ENCODE peak calls at places on chromosomes 1 and 21, in four cellular contexts. A, E, R and S are unnamed samples.

GRCh38 chr1:9212735-9213134 is 21.8 kb upstream of the H6PD start:
- DNase-seq in E (no peak), R (no peak), A (no peak), S (no peak)

GRCh38 chr1:200888349-200888838 is 6.3 kb upstream of the INAVA start:
- DNase-seq in R (no peak), A (no peak), E (no peak), S (no peak)

GRCh38 chr1:19974822-19975416 is 4.5 kb downstream of the PLA2G2A start:
- DNase-seq in A (peak; percentile 65), R (peak; percentile 42), E (peak; percentile 73), S (peak; percentile 80)

GRCh38 chr1:20105856-20106255 is 13.5 kb downstream of the PLA2G2D start:
- DNase-seq in E (no peak), A (no peak), R (no peak), S (no peak)

GRCh38 chr21:31570824-31571425 is 88.6 kb upstream of the SOD1 start:
- DNase-seq in E (no peak), R (no peak), A (no peak), S (no peak)

GRCh38 chr1:32195972-32196823 is 4.2 kb upstream of the CCDC28B start:
- DNase-seq in R (no peak), A (no peak), E (peak; percentile 53), S (no peak)

GRCh38 chr1:85463666-85464496 is 1.1 kb downstream of the DDAH1 start:
- DNase-seq in A (no peak), E (peak; percentile 35), R (no peak), S (peak; percentile 52)

GRCh38 chr1:7839526-7839925 is 13.3 kb downstream of the UTS2 start:
- DNase-seq in R (no peak), A (no peak), E (no peak), S (no peak)

GRCh38 chr1:173195596-173196088 is 11.5 kb downstream of the TNFSF4 start:
- DNase-seq in A (no peak), R (no peak), E (no peak), S (no peak)

GRCh38 chr1:193229136-193229535 is 42.7 kb upstream of the B3GALT2 start:
- DNase-seq in R (peak; percentile 24), A (no peak), E (peak; percentile 60), S (no peak)

GRCh38 chr1:202134645-202135172 is 9.8 kb downstream of the ARL8A start:
- DNase-seq in E (no peak), R (no peak), A (no peak), S (no peak)

GRCh38 chr1:31509124-31510072 is 66.9 kb upstream of the TINAGL1 start:
- DNase-seq in A (no peak), E (no peak), R (no peak), S (no peak)

GRCh38 chr1:176206006-176206960 is 803 bp downstream of the COP1 start:
- DNase-seq in E (peak; percentile 28), R (no peak), A (peak; percentile 51), S (peak; percentile 45)

GRCh38 chr1:182974792-182975191 is 21.8 kb upstream of the SHCBP1L start:
- DNase-seq in E (no peak), R (no peak), A (no peak), S (no peak)

GRCh38 chr1:207789386-207789785 is 37.5 kb downstream of the CD46 start:
- DNase-seq in A (no peak), E (no peak), R (no peak), S (no peak)

GRCh38 chr1:36691374-36691773 is 208.7 kb upstream of the CSF3R start:
- DNase-seq in E (no peak), R (no peak), A (no peak), S (no peak)

GRCh38 chr1:236795757-236796719 is 946 bp downstream of the MTR start:
- DNase-seq in E (peak; percentile 57), R (no peak), A (peak; percentile 4), S (peak; percentile 67)

GRCh38 chr1:6365047-6365446 is 28.5 kb downstream of the ACOT7 start:
- DNase-seq in R (no peak), E (no peak), A (no peak), S (no peak)

GRCh38 chr1:8350914-8351684 is 33.2 kb downstream of the SLC45A1 start:
- DNase-seq in R (no peak), E (no peak), A (no peak), S (no peak)

GRCh38 chr21:36162631-36163030 is 6.0 kb downstream of the DOP1B start:
- DNase-seq in E (no peak), R (no peak), A (no peak), S (no peak)

GRCh38 chr1:156052862-156053769 is 482 bp downstream of the UBQLN4 start:
- DNase-seq in E (peak; percentile 72), A (peak; percentile 78), R (no peak), S (peak; percentile 75)

GRCh38 chr1:214677945-214678344 is 75.0 kb downstream of the CENPF start:
- DNase-seq in A (no peak), R (no peak), E (no peak), S (no peak)

GRCh38 chr21:33761104-33762036 is 119.1 kb downstream of the ITSN1 start:
- DNase-seq in R (peak; percentile 95), E (peak; percentile 97), A (peak; percentile 14), S (peak; percentile 97)

GRCh38 chr1:160797163-160797797 is 1.3 kb downstream of the LY9 start:
- DNase-seq in A (no peak), R (no peak), E (no peak), S (no peak)

GRCh38 chr1:33985166-33985565 is 121.3 kb downstream of the HMGB4 start:
- DNase-seq in E (no peak), R (no peak), A (no peak), S (peak; percentile 43)

GRCh38 chr1:219808790-219809189 is 119.6 kb downstream of the SLC30A10 start:
- DNase-seq in E (no peak), R (no peak), A (no peak), S (no peak)

GRCh38 chr1:5992814-5993552 is 758 bp upstream of the NPHP4 start:
- DNase-seq in R (no peak), E (no peak), A (no peak), S (no peak)

GRCh38 chr1:199089393-199090122 is 450.7 kb downstream of the PTPRC start:
- DNase-seq in E (no peak), R (no peak), A (no peak), S (no peak)

GRCh38 chr1:8424539-8425116 is 106.7 kb downstream of the SLC45A1 start:
- DNase-seq in E (no peak), R (no peak), A (peak; percentile 37), S (peak; percentile 57)

DNA sequence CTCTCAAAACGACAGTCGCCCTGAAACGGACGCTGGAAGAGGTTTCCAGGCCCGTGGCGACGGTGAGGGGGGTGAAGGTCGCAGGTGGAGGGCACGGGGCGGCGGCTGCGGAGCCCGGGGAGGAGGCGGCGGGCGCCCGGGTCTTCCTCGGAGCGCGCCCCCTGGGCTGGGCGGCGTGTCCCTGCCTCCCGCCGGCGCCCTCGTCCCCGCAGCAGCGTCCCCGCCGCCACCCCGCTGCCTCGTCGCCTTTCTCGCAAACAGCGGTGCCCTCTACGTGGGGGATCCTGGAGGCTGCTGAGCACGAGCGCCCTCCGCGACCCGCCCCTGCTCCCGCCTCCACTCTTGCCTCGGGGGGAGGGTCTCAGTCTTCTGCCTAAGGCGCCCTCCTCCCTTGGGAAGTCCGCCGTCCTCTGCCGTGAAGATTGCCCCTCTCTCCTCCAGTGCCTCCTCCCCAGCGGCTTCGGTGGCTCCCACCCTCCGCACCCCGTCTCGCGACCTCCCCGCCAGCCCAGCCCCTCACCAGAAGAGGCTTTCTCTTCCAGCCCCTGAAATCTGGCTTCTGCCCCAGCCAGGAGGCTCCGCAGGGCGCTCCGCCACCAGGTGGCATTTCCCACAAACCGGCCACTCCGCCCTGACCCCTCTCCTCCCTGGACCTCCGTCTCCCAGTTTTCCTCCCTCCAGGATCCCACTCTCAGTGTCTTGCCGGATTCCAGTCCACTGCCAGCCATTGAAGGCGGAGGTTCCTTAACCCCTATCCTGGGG is 227.4 kb downstream of the SDCCAG8 start:
- DNase-seq in A (peak; percentile 63), E (no peak), R (no peak), S (no peak)
- TF ChIP-seq CTCF in A (no peak), E (no peak), R (no peak), S (no peak)

GRCh38 chr1:24094554-24094953 is 17.4 kb downstream of the MYOM3 start:
- DNase-seq in R (no peak), E (no peak), A (no peak), S (no peak)

GRCh38 chr1:24096009-24096736 is 15.8 kb downstream of the MYOM3 start:
- DNase-seq in A (no peak), R (no peak), E (no peak), S (no peak)

GRCh38 chr1:24096737-24097103 is 15.2 kb downstream of the MYOM3 start:
- DNase-seq in E (no peak), R (no peak), A (no peak), S (no peak)

GRCh38 chr1:24093762-24094161 is 18.2 kb downstream of the MYOM3 start:
- DNase-seq in R (no peak), A (no peak), E (no peak), S (no peak)

DNA sequence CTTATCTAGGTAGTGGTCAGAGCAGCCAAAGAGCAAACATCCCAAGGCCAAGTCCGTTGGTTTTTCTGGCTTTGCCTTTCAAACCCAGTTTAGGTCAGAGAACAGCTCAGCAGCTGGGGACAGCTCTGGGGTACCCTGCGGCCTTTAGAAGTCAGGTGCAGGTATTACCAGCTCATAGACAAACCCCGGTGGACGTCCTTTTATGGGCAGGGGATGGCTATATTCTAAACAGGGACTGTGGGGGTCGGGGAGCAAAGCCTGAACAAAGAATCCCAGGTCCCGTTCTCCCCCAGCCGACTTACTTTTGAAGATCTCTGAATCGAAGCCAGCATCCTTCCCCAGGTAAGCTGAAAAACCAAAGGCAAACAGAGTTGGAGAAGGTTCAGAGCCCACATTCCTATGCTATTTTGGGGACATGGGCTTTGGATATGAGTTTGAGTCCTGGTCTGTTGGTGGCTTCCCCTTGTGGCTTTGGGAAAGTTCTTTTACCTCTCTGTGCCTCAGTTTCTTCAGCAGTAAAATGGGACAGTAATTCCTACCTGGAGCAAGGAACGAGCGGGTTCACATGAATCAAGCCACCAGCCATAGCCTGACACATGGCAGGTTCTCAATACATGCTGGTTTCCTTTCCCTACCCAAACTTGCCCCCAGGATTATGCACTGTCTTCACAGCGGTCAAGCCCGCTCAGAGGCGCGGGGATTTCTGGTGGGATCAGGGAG is 16.6 kb downstream of the MYOM3 start:
- DNase-seq in A (no peak), R (no peak), E (no peak), S (no peak)
- TF ChIP-seq CTCF in A (no peak), R (no peak), E (no peak), S (no peak)

GRCh38 chr1:242017580-242018233 is 18.8 kb upstream of the MAP1LC3C start:
- DNase-seq in A (peak; percentile 54), E (peak; percentile 54), R (no peak), S (peak; percentile 63)
- TF ChIP-seq CTCF in A (peak; percentile 61), E (peak; percentile 69), R (peak; percentile 66), S (peak; percentile 75)

GRCh38 chr1:106534612-106535011 is 521.9 kb upstream of the PRMT6 start:
- DNase-seq in A (no peak), R (no peak), E (no peak), S (no peak)
- TF ChIP-seq CTCF in A (no peak), R (no peak), E (no peak), S (no peak)